ENCODE peak calls at places on chromosomes 3 and 15, in five cellular contexts. H is retinal pigment epithelial cell, T is fibroblast of lung, G is psoas muscle, A is heart left ventricle. C is an unnamed sample.

GRCh38 chr15:51727141-51727897 is 10.1 kb downstream of the LYSMD2 start:
- DNase-seq in A (no peak), H (no peak), T (peak), G (no peak), C (no peak)

GRCh38 chr3:161914703-161915102 is 418.1 kb downstream of the OTOL1 start:
- DNase-seq in T (peak), A (no peak), G (peak), H (no peak), C (peak)

GRCh38 chr3:88113311-88114162 is 36.2 kb upstream of the C3orf38 start:
- DNase-seq in H (peak), T (peak), A (no peak), G (no peak), C (peak)

GRCh38 chr3:111917300-111917699 is 58.2 kb downstream of the PHLDB2 start:
- DNase-seq in H (no peak), T (peak), G (no peak), A (no peak), C (no peak)

GRCh38 chr15:89122532-89123525 is 34.6 kb downstream of the ABHD2 start:
- DNase-seq in T (peak), A (no peak), H (peak), G (no peak), C (no peak)

GRCh38 chr3:38022887-38023709 is 6.3 kb downstream of the PLCD1 start:
- DNase-seq in A (no peak), H (no peak), T (no peak), G (peak), C (no peak)

GRCh38 chr3:143236226-143236964 is 116.8 kb downstream of the CHST2 start:
- DNase-seq in A (no peak), T (no peak), G (no peak), H (no peak), C (peak)

GRCh38 chr3:58173670-58174472 is 36.9 kb downstream of the DNASE1L3 start:
- DNase-seq in G (no peak), T (no peak), H (no peak), A (peak), C (no peak)

GRCh38 chr15:79283252-79284048 is 928 bp downstream of the ANKRD34C start:
- DNase-seq in A (peak), H (no peak), G (peak), T (peak), C (no peak)

GRCh38 chr3:122101646-122102045 is 46.5 kb downstream of the CD86 start:
- DNase-seq in G (no peak), A (no peak), H (peak), T (peak), C (peak)

GRCh38 chr3:184099806-184100686 is 3.2 kb downstream of the HTR3E start:
- DNase-seq in G (no peak), A (no peak), H (no peak), T (no peak), C (no peak)

DNA sequence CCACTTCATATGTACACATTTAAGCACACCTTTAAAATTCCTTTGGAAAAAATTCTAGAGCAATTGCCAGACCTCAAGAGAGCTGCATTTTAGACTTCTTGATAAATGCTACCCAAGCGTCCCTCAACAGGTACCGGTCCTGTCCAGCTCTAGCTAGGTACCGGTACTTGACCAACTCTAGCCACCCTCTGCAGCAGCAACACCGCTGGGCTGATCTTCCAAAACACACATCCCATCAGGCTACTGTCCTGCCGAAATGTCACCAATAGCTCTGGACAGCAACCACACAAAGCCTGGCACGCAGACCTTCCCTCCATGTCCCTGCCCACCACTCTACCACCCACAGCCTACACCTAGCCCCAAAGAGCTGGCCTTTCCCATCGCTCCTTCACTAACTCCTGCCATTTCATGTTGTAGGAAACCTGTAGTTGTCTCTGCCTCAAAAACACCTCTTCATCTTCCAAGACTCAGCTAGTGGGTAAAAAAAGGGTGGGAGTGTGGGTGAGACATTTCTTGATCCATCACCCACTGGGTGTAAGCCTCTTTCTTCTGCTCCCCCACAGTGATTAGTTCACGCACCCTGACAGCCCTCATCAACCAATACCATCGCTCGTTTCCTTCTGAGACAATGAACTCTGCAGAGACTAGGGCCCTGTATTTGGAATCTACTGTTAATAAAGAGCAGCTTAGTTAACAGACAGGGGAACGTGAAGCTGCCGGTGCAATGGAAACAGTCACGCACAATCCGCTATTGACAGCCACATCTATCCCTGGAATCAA is 6.8 kb downstream of the CHSY1 start:
- DNase-seq in G (no peak), A (no peak), H (no peak), T (no peak), C (no peak)
- TF ChIP-seq CTCF in G (no peak), A (no peak), H (no peak), T (no peak), C (no peak)

DNA sequence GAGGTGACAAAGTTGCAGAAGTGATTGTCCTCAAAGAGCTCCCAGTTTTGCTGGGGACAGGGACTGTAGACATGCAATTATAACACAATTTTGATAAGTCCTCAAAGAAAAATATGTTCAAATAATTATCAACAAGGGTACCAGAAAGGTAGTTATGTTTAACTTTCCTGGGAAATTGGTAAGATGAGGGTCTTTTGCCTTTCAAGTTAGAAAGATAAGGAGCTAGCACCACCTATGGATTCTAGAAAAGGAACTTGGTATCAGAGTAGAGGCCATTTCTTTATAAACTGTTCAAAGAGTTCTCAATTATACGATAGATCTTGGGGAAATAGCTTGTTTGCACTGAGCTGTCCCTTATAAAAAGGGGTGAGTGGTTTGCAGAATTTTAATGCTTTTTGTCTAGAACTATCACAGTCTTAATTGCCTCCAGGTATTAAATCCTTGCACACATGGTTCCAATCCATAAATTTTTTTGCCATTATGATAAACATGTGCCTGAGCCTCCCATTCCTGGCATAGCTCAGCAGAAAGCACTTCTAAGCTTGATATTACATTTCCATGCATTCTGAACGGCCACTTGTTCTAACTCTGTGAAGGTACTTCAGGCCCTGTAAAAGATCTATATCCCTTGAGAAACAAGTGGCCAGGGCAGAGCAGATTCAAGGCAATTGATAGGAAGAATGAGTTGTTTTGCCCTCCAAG is 247.5 kb upstream of the LRIG1 start:
- DNase-seq in H (no peak), A (no peak), G (no peak), T (no peak), C (no peak)
- TF ChIP-seq CTCF in H (no peak), A (no peak), G (no peak), T (no peak), C (peak)

DNA sequence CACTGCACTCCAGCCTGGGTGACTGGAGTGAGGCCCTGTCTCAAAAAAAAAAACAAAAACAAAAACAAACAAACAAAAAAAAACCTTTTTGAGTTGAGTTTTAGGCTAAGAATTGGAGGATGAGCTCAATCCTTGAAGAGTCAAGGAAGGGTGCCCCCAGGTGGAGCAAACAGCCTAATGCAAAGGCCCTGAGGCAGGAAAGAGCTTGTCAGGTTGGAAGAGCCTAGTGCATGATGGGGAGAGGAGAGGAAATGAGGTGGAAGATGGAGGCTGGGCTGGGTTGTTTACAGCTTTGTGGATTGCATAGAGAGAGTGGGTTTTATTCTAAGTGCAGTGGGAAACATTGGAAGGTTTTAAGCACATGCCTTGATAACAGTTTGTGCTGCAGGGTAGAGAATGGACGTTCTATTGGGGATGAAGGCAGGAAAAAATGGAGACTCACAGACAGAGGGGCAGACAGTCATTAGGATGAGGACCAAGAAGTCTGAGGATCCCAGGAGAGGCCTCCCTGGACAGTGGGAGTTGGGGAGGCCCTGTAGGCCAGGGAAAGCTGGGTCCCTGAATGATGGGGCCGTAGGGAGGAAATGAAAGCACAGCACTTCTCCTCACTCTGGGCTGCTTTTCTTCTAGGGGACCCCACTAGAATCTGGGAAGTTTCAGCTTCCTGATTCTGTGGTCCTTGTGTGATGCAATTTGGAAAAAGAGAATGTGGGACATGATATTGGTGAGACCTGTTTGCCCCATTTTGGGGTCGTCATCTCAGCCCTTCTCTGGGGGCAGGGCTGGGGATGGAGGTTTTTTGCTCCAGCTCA is 1.9 kb upstream of the SNX22 start:
- DNase-seq in A (no peak), T (no peak), H (no peak), G (no peak), C (no peak)
- TF ChIP-seq CTCF in A (no peak), T (peak), H (peak), G (no peak), C (peak)

GRCh38 chr15:27495963-27496459 is 525.0 kb downstream of the GABRG3 start:
- DNase-seq in H (no peak), A (no peak), G (no peak), T (no peak), C (no peak)
- TF ChIP-seq CTCF in H (no peak), A (no peak), G (no peak), T (no peak), C (no peak)

DNA sequence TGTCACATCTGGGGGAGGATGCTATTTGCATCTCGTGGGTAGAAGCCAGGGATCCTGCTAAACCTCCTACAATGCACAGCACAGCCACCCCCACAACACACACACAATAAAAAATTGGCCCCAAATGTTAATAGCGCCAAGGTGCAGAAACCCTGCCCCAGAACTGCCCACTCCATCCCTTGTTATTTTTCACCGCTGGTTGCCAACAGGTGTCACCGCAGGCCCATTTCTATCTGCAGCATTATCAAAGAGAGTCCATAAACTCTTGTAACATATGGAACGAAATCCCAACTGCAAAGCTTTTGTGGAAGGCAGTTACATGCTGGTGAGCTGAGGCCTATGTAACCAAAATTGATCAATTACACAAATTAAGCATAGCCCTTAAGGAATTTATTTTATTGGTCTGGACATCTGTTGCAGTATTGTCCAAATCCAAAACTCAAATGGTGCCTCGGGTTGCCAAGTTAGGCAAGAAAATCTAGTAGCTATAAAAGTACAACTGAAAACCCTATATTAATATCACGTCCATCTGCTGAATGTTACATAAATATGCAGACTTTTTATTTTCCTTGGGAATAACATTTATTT is 66.2 kb downstream of the SAMMSON start:
- DNase-seq in T (no peak), H (no peak), A (no peak), G (no peak), C (no peak)
- TF ChIP-seq CTCF in T (no peak), H (peak), A (no peak), G (no peak), C (peak)

GRCh38 chr15:71128939-71129562 is 13.8 kb downstream of the THSD4 start:
- DNase-seq in T (no peak), G (no peak), A (no peak), H (no peak), C (no peak)
- TF ChIP-seq CTCF in T (no peak), G (no peak), A (no peak), H (no peak), C (no peak)

GRCh38 chr15:65034719-65035118 is 5.3 kb upstream of the MTFMT start:
- DNase-seq in A (no peak), T (no peak), G (no peak), H (no peak), C (no peak)

GRCh38 chr15:65037279-65037678 is 7.8 kb upstream of the MTFMT start:
- DNase-seq in T (no peak), H (no peak), A (no peak), G (no peak), C (no peak)

GRCh38 chr15:65029736-65030208 is 333 bp upstream of the MTFMT start:
- DNase-seq in T (no peak), H (no peak), A (no peak), G (no peak), C (no peak)

GRCh38 chr15:65032823-65033537 is 3.5 kb upstream of the MTFMT start:
- DNase-seq in A (peak), T (peak), G (peak), H (no peak), C (no peak)

DNA sequence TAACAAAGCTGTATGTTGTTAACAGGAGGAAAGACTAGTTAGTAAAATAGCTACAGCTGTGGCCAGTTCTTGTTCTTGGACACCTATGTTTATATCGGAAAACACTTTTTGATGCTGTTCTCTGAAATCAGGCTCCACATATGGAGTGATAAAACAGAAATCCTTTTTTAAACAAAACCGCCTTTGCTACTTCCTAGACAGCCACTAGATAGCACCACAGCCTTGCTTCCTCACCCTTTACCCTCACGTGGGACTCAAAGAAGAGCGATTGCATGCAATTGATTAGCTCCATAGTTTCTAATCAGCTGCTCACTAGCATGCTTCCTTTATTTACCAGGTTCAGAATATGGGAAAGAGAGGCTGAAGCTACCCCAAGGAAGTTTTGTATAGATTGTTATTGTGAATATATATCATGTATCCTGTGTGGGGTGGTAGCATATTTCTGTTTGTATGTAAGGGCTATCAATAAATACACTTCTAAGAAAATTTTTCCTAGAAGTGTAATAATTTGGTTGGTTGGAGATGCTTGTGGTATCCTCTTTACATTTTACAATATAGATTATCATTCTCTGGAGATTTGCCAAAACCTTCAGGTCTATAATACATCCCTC is 4.3 kb upstream of the MTFMT start:
- DNase-seq in G (no peak), A (no peak), T (peak), H (no peak), C (no peak)
- TF ChIP-seq CTCF in G (peak), A (no peak), T (peak), H (peak), C (peak)

GRCh38 chr3:66500575-66501482 is at the start of gene LRIG1:
- DNase-seq in T (peak), A (peak), G (peak), H (peak), C (peak)
- TF ChIP-seq CTCF in T (no peak), A (peak), G (peak), H (no peak), C (no peak)

GRCh38 chr15:88061452-88061851 is 195.1 kb downstream of the NTRK3 start:
- DNase-seq in G (no peak), A (no peak), H (no peak), T (no peak), C (no peak)

GRCh38 chr15:88060383-88060782 is 196.2 kb downstream of the NTRK3 start:
- DNase-seq in A (no peak), G (no peak), T (no peak), H (no peak), C (no peak)

DNA sequence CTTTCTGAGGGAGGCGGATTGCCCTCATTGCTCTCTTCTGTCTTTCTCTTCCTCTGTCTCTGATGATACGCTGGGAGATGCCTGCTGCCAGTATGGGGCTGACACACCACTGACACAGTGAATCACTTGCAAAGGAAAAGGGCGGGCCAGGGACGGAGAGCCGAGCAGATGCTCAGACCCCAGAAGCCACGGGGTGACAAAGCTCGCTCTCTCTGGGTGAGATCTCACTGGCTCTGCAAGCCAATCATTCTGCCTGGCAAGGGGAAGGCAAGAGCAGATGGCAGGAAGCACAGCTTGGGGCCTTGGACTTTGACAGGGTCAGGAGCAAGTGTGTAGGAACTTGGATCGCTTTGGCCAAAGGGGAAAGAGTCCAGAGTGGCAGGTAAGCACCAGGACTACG is 198.7 kb downstream of the NTRK3 start:
- DNase-seq in A (no peak), H (no peak), T (no peak), G (no peak), C (no peak)
- TF ChIP-seq CTCF in A (no peak), H (no peak), T (no peak), G (no peak), C (no peak)

GRCh38 chr3:13259831-13260230 is 160.3 kb downstream of the NUP210 start:
- DNase-seq in G (no peak), H (no peak), T (no peak), A (no peak), C (no peak)
- TF ChIP-seq CTCF in G (no peak), H (no peak), T (no peak), A (no peak), C (no peak)